ENCODE peak calls at places on chromosomes 1 and 21, in nine cellular contexts. U is HCT116, K is epithelial cell of esophagus, I is HL-60, F is thoracic aorta, O is right lobe of liver, V is GM10248, G is vagina, W is foreskin fibroblast. N is an unnamed sample.

GRCh38 chr21:42853621-42854020 is 25.7 kb downstream of the WDR4 start:
- DNase-seq in F (no peak), O (no peak), V (no peak), I (no peak), G (no peak), K (no peak), W (no peak), U (no peak), N (no peak)

GRCh38 chr1:231931846-231932454 is 305.4 kb downstream of the DISC1 start:
- DNase-seq in O (no peak), I (peak), U (peak), V (peak), F (no peak), G (no peak), W (peak), K (no peak), N (no peak)

GRCh38 chr1:41493626-41494350 is 9.3 kb upstream of the EDN2 start:
- DNase-seq in O (no peak), G (no peak), V (no peak), U (no peak), K (no peak), I (no peak), W (no peak), F (no peak), N (no peak)

GRCh38 chr1:178684542-178685000 is 40.5 kb upstream of the RALGPS2 start:
- DNase-seq in G (no peak), U (peak), O (no peak), F (no peak), I (no peak), V (peak), K (peak), W (peak), N (peak)

GRCh38 chr21:29218749-29219148 is 80.0 kb upstream of the BACH1 start:
- DNase-seq in F (no peak), K (peak), G (no peak), O (no peak), W (no peak), V (no peak), U (no peak), I (no peak), N (peak)

GRCh38 chr1:20355828-20356735 is 65.4 kb downstream of the VWA5B1 start:
- DNase-seq in K (peak), U (no peak), I (no peak), O (no peak), G (no peak), W (no peak), F (no peak), V (no peak), N (peak)

GRCh38 chr1:117229217-117229616 is 18.5 kb upstream of the VTCN1 start:
- DNase-seq in K (no peak), G (no peak), I (no peak), U (no peak), F (no peak), V (no peak), W (no peak), O (no peak), N (no peak)

GRCh38 chr1:13922440-13922839 is 222.5 kb downstream of the PRDM2 start:
- DNase-seq in G (no peak), F (no peak), K (no peak), V (no peak), O (no peak), W (peak), I (no peak), U (no peak), N (no peak)

GRCh38 chr1:212595787-212596714 is 12.5 kb upstream of the ATF3 start:
- DNase-seq in F (no peak), O (no peak), I (peak), V (peak), W (peak), G (no peak), K (peak), U (peak), N (peak)

GRCh38 chr1:74596770-74597169 is 76.8 kb downstream of the ERICH3 start:
- DNase-seq in K (no peak), I (no peak), G (no peak), O (no peak), W (no peak), V (no peak), U (no peak), F (no peak), N (no peak)

GRCh38 chr1:90835172-90835660 is 118.1 kb upstream of the BARHL2 start:
- DNase-seq in F (no peak), U (no peak), K (no peak), W (peak), O (no peak), I (no peak), V (no peak), G (no peak), N (no peak)

GRCh38 chr1:183945432-183946308 is 91.9 kb downstream of the COLGALT2 start:
- DNase-seq in F (no peak), W (no peak), I (peak), U (no peak), G (no peak), K (no peak), V (no peak), O (no peak), N (no peak)

GRCh38 chr1:8078176-8078671 is 52.1 kb upstream of the ERRFI1 start:
- DNase-seq in O (no peak), U (peak), V (no peak), W (peak), I (no peak), K (peak), F (no peak), G (no peak), N (peak)

GRCh38 chr1:159318784-159319551 is 16.8 kb downstream of the FCER1A start:
- DNase-seq in F (no peak), G (no peak), K (no peak), W (no peak), V (no peak), I (no peak), O (no peak), U (no peak), N (no peak)

GRCh38 chr1:151847867-151848596 is 5.5 kb downstream of the THEM5 start:
- DNase-seq in K (no peak), G (no peak), V (no peak), U (no peak), W (no peak), O (peak), I (no peak), F (no peak), N (no peak)

GRCh38 chr21:42731264-42732032 is 78.0 kb downstream of the PDE9A start:
- DNase-seq in O (no peak), V (no peak), F (no peak), G (no peak), K (peak), I (no peak), W (no peak), U (peak), N (peak)

GRCh38 chr1:34739613-34740012 is 15.2 kb upstream of the GJB5 start:
- DNase-seq in I (no peak), G (no peak), W (no peak), F (no peak), V (no peak), K (no peak), O (no peak), U (no peak), N (no peak)

GRCh38 chr1:121443131-121443530 is 258.4 kb downstream of the SRGAP2C start:
- DNase-seq in G (no peak), F (no peak), K (no peak), U (no peak), W (peak), I (no peak), O (no peak), V (no peak), N (peak)

GRCh38 chr1:75265792-75266191 is 131.6 kb downstream of the LHX8 start:
- DNase-seq in F (no peak), U (peak), K (peak), G (no peak), O (no peak), I (no peak), W (peak), V (peak), N (peak)

GRCh38 chr1:54372978-54373377 is 33.2 kb downstream of the SSBP3 start:
- DNase-seq in I (peak), G (no peak), W (no peak), F (no peak), O (no peak), V (peak), U (no peak), K (no peak), N (no peak)

GRCh38 chr1:236122176-236122575 is 20.2 kb upstream of the GPR137B start:
- DNase-seq in O (no peak), K (no peak), V (peak), F (no peak), W (no peak), G (no peak), I (no peak), U (no peak), N (no peak)

GRCh38 chr1:46394108-46394871 is at the start of gene FAAH:
- DNase-seq in O (peak), V (no peak), G (no peak), U (peak), I (no peak), K (peak), F (no peak), W (peak), N (peak)

GRCh38 chr1:41650176-41650519 is 165.7 kb upstream of the EDN2 start:
- DNase-seq in I (peak), K (no peak), V (no peak), U (no peak), W (peak), G (no peak), F (no peak), O (peak), N (no peak)

GRCh38 chr1:2256430-2257244 is 28.5 kb downstream of the SKI start:
- DNase-seq in V (no peak), G (no peak), F (no peak), I (no peak), O (no peak), U (no peak), W (no peak), K (no peak), N (no peak)

GRCh38 chr1:153922076-153922837 is 515 bp downstream of the GATAD2B start:
- DNase-seq in F (no peak), K (peak), U (no peak), I (peak), G (no peak), W (peak), V (no peak), O (no peak), N (peak)

GRCh38 chr21:45154511-45155508 is 80.4 kb downstream of the ADARB1 start:
- DNase-seq in W (peak), U (no peak), O (peak), K (peak), I (no peak), F (no peak), G (no peak), V (no peak), N (peak)

GRCh38 chr1:204357551-204357950 is 2.2 kb downstream of the PLEKHA6 start:
- DNase-seq in I (peak), F (no peak), G (no peak), O (no peak), V (no peak), U (no peak), K (no peak), W (no peak), N (no peak)

GRCh38 chr1:58794585-58794984 is 10.7 kb upstream of the JUN start:
- DNase-seq in V (no peak), W (no peak), K (peak), G (no peak), U (no peak), F (no peak), I (no peak), O (no peak), N (peak)

GRCh38 chr1:1137256-1138045 is 21.6 kb upstream of the C1orf159 start:
- DNase-seq in V (peak), I (peak), U (no peak), O (no peak), F (no peak), K (no peak), G (no peak), W (no peak), N (no peak)

GRCh38 chr1:167057297-167057688 is 32.9 kb downstream of the GPA33 start:
- DNase-seq in W (peak), U (peak), G (no peak), O (peak), V (peak), F (no peak), I (peak), K (peak), N (peak)

GRCh38 chr1:216290074-216290473 is 133.2 kb downstream of the USH2A start:
- DNase-seq in O (no peak), F (no peak), I (no peak), V (no peak), W (no peak), G (no peak), K (no peak), U (no peak), N (no peak)

GRCh38 chr21:33380483-33380998 is 22.7 kb upstream of the IFNGR2 start:
- DNase-seq in V (peak), O (peak), G (no peak), I (peak), W (peak), U (peak), F (peak), K (peak), N (peak)

GRCh38 chr1:211808475-211808874 is 22.1 kb downstream of the LPGAT1 start:
- DNase-seq in G (no peak), K (no peak), O (no peak), V (no peak), F (no peak), W (no peak), U (no peak), I (no peak), N (no peak)

GRCh38 chr1:178864326-178864725 is 6.6 kb downstream of the ANGPTL1 start:
- DNase-seq in F (no peak), G (no peak), I (no peak), V (no peak), K (no peak), U (no peak), W (no peak), O (no peak), N (no peak)

GRCh38 chr1:201110616-201111015 is 1.6 kb downstream of the CACNA1S start:
- DNase-seq in K (no peak), U (no peak), V (no peak), I (no peak), G (no peak), O (no peak), F (no peak), W (no peak), N (no peak)

GRCh38 chr21:42678618-42679295 is 25.3 kb downstream of the PDE9A start:
- DNase-seq in F (no peak), O (no peak), V (no peak), W (no peak), K (no peak), U (no peak), I (no peak), G (no peak), N (no peak)

GRCh38 chr1:16900771-16901170 is 5.0 kb downstream of the RNU1-2 start:
- DNase-seq in O (peak), U (peak), G (no peak), K (peak), F (no peak), V (no peak), I (no peak), W (peak), N (no peak)

GRCh38 chr1:54542120-54542961 is 5.7 kb upstream of the ACOT11 start:
- DNase-seq in U (peak), G (no peak), K (peak), W (peak), V (peak), F (no peak), O (peak), I (peak), N (peak)

GRCh38 chr21:41931041-41931451 is 22.8 kb downstream of the C2CD2 start:
- DNase-seq in G (no peak), I (no peak), K (peak), O (no peak), V (no peak), F (no peak), U (no peak), W (no peak), N (peak)

GRCh38 chr1:76866566-76866965 is 714 bp upstream of the ST6GALNAC5 start:
- DNase-seq in O (no peak), K (no peak), W (no peak), F (no peak), U (no peak), V (no peak), G (no peak), I (no peak), N (no peak)

GRCh38 chr1:76868916-76869315 is 1.6 kb downstream of the ST6GALNAC5 start:
- DNase-seq in U (no peak), V (no peak), I (no peak), W (peak), G (no peak), K (no peak), F (no peak), O (no peak), N (no peak)

GRCh38 chr1:76867342-76868130 is at the start of gene ST6GALNAC5:
- DNase-seq in K (no peak), G (no peak), F (no peak), O (no peak), U (no peak), W (peak), I (no peak), V (peak), N (no peak)

GRCh38 chr1:76870037-76870436 is 2.8 kb downstream of the ST6GALNAC5 start:
- DNase-seq in K (no peak), G (no peak), F (no peak), U (no peak), O (no peak), I (no peak), W (no peak), V (no peak), N (no peak)

DNA sequence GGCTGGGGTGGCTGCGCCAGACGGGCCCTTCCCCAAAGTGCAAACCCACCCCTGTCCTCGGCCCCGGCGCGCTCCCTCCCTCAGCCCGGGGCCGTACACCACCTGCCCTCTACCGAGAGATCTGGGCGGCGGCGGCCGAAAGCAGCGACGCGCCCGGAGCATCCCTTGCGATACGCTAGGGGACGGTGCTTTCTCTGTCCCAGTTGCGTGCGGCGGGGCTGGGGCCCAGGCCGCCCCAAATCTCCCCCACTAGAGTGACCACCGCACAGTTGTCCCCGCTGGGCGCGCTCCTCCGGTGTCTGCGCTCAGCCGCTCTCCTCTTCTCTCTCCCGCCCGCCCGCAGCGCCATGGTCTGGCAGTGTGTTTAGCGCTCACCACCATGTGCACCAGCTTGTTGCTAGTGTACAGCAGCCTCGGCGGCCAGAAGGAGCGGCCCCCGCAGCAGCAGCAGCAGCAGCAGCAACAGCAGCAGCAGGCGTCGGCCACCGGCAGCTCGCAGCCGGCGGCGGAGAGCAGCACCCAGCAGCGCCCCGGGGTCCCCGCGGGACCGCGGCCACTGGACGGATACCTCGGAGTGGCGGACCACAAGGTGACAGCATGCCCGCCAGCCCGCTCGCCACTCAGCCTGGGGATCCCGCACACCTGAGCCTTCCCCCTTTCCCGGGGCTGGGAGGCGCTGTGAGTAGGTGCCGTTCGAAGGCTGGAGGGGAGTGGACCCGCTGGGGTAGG is 1.0 kb downstream of the ST6GALNAC5 start:
- DNase-seq in F (no peak), W (peak), I (no peak), O (no peak), G (no peak), U (no peak), V (peak), K (peak), N (no peak)
- TF ChIP-seq CTCF in F (peak), W (peak), I (no peak), O (no peak), G (peak), U (no peak), V (peak), K (no peak), N (no peak)

GRCh38 chr1:30743584-30744059 is 14.0 kb downstream of the LAPTM5 start:
- DNase-seq in K (peak), G (no peak), F (no peak), U (no peak), W (no peak), I (peak), V (peak), O (no peak), N (peak)
- TF ChIP-seq CTCF in K (no peak), G (no peak), F (no peak), U (no peak), W (no peak), I (no peak), V (no peak), O (no peak), N (no peak)

DNA sequence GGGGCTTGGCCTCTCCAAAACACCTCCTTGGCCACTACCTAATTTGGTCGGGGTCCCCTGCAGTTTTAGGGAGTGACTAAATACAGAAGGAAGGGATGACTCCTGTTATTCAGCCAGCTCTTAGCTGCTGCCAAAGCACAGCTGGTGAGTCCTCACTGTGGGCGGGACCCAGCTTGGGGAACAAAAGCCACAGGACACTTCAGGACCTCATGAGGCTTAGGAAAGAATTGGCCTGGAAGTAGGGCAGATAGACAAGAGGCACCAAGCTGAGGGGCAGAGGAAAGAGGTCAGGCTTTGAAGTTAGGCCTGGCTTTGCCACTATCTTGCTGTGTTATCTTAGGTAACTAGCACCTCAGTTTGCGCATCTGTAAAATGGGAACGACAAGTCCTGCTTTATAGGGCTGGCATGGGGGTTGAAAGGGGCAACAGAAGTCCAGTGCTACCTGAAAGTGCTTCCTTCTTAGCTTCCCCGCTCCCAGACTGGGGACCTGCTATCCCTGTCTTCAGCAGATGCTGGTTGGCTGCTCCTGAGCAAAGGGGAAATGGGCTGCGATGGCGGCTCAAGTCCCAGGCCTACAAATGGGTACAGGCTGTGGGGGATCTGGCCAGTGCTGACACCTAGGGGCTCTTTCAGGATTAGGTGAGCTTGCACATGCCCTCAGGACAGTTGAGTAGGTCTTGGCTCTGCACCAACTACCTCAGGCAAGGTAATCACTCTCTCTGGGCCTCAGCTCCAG is 15.7 kb downstream of the IFI6 start:
- DNase-seq in V (no peak), W (peak), U (no peak), G (no peak), O (no peak), K (peak), F (no peak), I (peak), N (peak)
- TF ChIP-seq CTCF in V (no peak), W (no peak), U (no peak), G (no peak), O (no peak), K (no peak), F (no peak), I (no peak), N (no peak)

GRCh38 chr21:34671891-34672290 is 3.1 kb downstream of the CLIC6 start:
- DNase-seq in I (no peak), O (no peak), K (no peak), V (no peak), W (no peak), G (no peak), U (no peak), F (no peak), N (no peak)

GRCh38 chr21:34669149-34669879 is 520 bp downstream of the CLIC6 start:
- DNase-seq in O (no peak), G (no peak), I (no peak), F (no peak), K (no peak), V (peak), W (peak), U (no peak), N (no peak)

GRCh38 chr21:34668803-34669148 is at the start of gene CLIC6:
- DNase-seq in W (no peak), V (no peak), I (no peak), G (no peak), U (no peak), F (no peak), K (no peak), O (no peak), N (no peak)

GRCh38 chr21:34670962-34671348 is 2.2 kb downstream of the CLIC6 start:
- DNase-seq in F (no peak), I (no peak), W (no peak), G (no peak), O (no peak), V (peak), U (no peak), K (no peak), N (no peak)

GRCh38 chr21:34670220-34670961 is 1.6 kb downstream of the CLIC6 start:
- DNase-seq in O (no peak), G (no peak), U (no peak), W (peak), K (peak), V (peak), F (no peak), I (no peak), N (no peak)
- TF ChIP-seq CTCF in O (no peak), G (no peak), U (no peak), W (no peak), K (peak), V (peak), F (no peak), I (no peak), N (no peak)

GRCh38 chr21:46326110-46326703 is 2.3 kb downstream of the PCNT start:
- DNase-seq in W (no peak), U (no peak), F (no peak), V (no peak), G (no peak), K (peak), I (no peak), O (no peak), N (no peak)
- TF ChIP-seq CTCF in W (no peak), U (no peak), F (no peak), V (peak), G (no peak), K (no peak), I (no peak), O (no peak), N (peak)